ENCODE peak calls at places on chromosome 16, in nine cellular contexts. C is prostate gland, W is GM12878, A is SK-N-SH, G is HCT116, X is endothelial cell of umbilical vein, Y is GM23338, K is stomach, D is spleen. V is an unnamed sample.

GRCh38 chr16:19503461-19504075 is 18.3 kb downstream of the GDE1 start:
- DNase-seq in C (no peak), W (no peak), A (no peak), G (no peak), X (no peak), Y (no peak), K (no peak), D (no peak), V (no peak)

GRCh38 chr16:73298562-73298961 is 250.6 kb upstream of the ZFHX3 start:
- DNase-seq in C (no peak), W (no peak), A (no peak), G (no peak), X (no peak), Y (peak; percentile 80), K (no peak), D (no peak), V (no peak)

GRCh38 chr16:76796978-76797377 is 394.0 kb upstream of the MON1B start:
- DNase-seq in C (no peak), W (no peak), A (no peak), G (no peak), X (no peak), Y (no peak), K (no peak), D (no peak), V (no peak)

GRCh38 chr16:14308357-14308723 is 237.2 kb downstream of the MRTFB start:
- DNase-seq in C (no peak), W (no peak), A (no peak), G (no peak), X (no peak), Y (no peak), K (no peak), D (peak; percentile 25), V (no peak)

GRCh38 chr16:67940436-67941089 is 3.4 kb downstream of the LCAT start:
- DNase-seq in C (no peak), W (no peak), A (no peak), G (no peak), X (no peak), Y (no peak), K (no peak), D (no peak), V (no peak)

GRCh38 chr16:80144191-80144590 is 396.6 kb upstream of the DYNLRB2 start:
- DNase-seq in C (no peak), W (peak; percentile 72), A (no peak), G (no peak), X (no peak), Y (no peak), K (no peak), D (no peak), V (no peak)

GRCh38 chr16:88455610-88456355 is 2.7 kb downstream of the ZFPM1 start:
- DNase-seq in C (no peak), W (peak; percentile 81), A (peak; percentile 63), G (peak; percentile 56), X (peak; percentile 49), Y (peak; percentile 66), K (peak; percentile 49), D (peak; percentile 89), V (peak; percentile 26)

GRCh38 chr16:50942143-50942542 is 200.3 kb downstream of the CYLD start:
- DNase-seq in C (no peak), W (no peak), A (no peak), G (no peak), X (no peak), Y (peak; percentile 45), K (no peak), D (no peak), V (no peak)

GRCh38 chr16:20415541-20415940 is 6.2 kb downstream of the ACSM5 start:
- DNase-seq in C (no peak), W (no peak), A (no peak), G (no peak), X (no peak), Y (no peak), K (no peak), D (no peak), V (no peak)

DNA sequence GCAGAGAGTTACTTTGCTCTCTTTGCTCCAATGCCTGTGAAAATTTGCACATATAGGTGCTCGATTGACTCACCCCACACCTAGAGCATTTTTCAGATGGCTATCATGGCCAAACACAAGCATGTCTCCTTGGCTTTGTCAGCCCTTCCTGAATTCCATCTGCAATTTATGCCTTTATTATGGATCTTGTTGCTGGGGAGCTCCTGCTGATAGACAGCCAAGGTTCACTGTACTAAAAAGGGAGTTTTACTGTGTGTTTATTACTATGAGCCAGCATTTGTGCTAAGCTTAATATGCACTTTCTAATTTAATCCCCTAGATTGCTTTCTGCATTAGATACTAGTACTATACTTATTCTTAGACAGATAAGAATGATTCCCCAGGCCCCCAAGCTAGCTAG is 93.3 kb downstream of the TOX3 start:
- DNase-seq in C (no peak), W (no peak), A (no peak), G (no peak), X (no peak), Y (no peak), K (no peak), D (no peak), V (no peak)
- TF ChIP-seq POLR2AphosphoS5 in C (no peak), W (no peak), A (no peak), G (no peak), X (no peak), Y (no peak), K (no peak), D (no peak), V (no peak)

DNA sequence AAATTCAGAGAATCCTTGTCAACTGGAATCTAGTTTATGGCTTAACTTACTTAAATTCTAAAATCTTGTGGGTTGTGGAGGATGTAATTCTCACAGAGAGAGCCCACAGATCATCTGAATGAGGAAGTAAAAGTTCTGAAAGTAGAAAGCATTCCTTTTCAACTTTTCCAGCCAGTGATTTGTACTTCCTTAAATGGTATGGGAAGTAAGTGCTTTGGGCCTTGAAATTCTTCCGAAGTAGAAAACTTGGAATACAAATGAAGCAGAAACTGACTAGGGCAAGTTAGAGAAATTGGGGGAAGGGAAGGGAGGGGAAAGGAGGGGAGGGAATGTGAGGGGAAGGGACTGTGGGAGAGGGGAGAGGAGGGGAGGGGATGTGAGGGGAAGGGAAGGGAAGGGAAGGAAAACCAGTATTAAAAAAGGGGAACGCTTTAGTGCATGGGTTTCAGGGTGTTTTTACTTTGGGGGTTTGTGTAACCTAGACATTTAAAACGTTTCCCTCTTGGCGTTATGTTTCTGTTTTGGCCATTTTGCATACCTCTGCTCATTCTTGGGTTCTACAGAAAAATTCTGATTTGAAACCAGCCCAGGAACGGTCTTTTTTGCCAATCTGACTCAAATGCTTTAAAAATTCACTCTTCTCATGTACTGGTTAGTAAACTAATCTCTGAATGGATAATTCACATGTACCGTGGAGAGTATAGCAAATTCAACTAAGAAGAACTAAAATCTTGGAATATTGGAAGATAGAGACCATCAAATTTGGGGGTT is 15.5 kb upstream of the SNTB2 start:
- DNase-seq in C (no peak), W (no peak), A (no peak), G (no peak), X (no peak), Y (peak; percentile 66), K (no peak), D (no peak), V (no peak)
- H3K4me3 ChIP-seq in C (no peak overlapping the region), W (no peak overlapping the region), A (no peak overlapping the region), G (no peak overlapping the region), X (no peak overlapping the region), Y (no peak overlapping the region), K (no peak overlapping the region), D (no peak overlapping the region), V (no peak overlapping the region)

GRCh38 chr16:71916397-71916920 is 21.1 kb downstream of the IST1 start:
- DNase-seq in C (no peak), W (no peak), A (no peak), G (no peak), X (no peak), Y (no peak), K (no peak), D (no peak), V (no peak)

GRCh38 chr16:71912483-71912882 is 17.2 kb downstream of the IST1 start:
- DNase-seq in C (no peak), W (no peak), A (no peak), G (no peak), X (no peak), Y (no peak), K (no peak), D (no peak), V (no peak)

GRCh38 chr16:71915350-71915749 is 20.0 kb downstream of the IST1 start:
- DNase-seq in C (no peak), W (no peak), A (no peak), G (no peak), X (peak; percentile 73), Y (no peak), K (no peak), D (no peak), V (no peak)

GRCh38 chr16:71914802-71915201 is 19.5 kb downstream of the IST1 start:
- DNase-seq in C (no peak), W (no peak), A (no peak), G (no peak), X (no peak), Y (no peak), K (no peak), D (no peak), V (no peak)

GRCh38 chr16:71911121-71911520 is 15.8 kb downstream of the IST1 start:
- DNase-seq in C (no peak), W (no peak), A (no peak), G (no peak), X (no peak), Y (no peak), K (no peak), D (no peak), V (no peak)
- TF ChIP-seq POLR2AphosphoS5 in C (no peak), W (no peak), A (no peak), G (no peak), X (no peak), Y (no peak), K (no peak), D (no peak), V (no peak)

GRCh38 chr16:280552-280951 is at the start of gene ARHGDIG:
- DNase-seq in C (no peak), W (no peak), A (peak; percentile 86), G (no peak), X (no peak), Y (peak; percentile 54), K (no peak), D (no peak), V (no peak)
- H3K4me3 ChIP-seq in C (peak within 1 kb of the TSS; percentile 26), W (no peak within 1 kb of the TSS), A (peak within 1 kb of the TSS; percentile 50), G (no peak within 1 kb of the TSS), X (no peak within 1 kb of the TSS), Y (peak within 1 kb of the TSS; percentile 69), K (peak within 1 kb of the TSS; percentile 45), D (no peak within 1 kb of the TSS), V (no peak within 1 kb of the TSS)

GRCh38 chr16:78743556-78743955 is 644.1 kb downstream of the WWOX start:
- DNase-seq in C (no peak), W (no peak), A (no peak), G (no peak), X (no peak), Y (no peak), K (no peak), D (no peak), V (no peak)

GRCh38 chr16:78744796-78745464 is 645.5 kb downstream of the WWOX start:
- DNase-seq in C (peak; percentile 24), W (no peak), A (no peak), G (no peak), X (no peak), Y (no peak), K (no peak), D (no peak), V (no peak)

GRCh38 chr16:78744099-78744498 is 644.6 kb downstream of the WWOX start:
- DNase-seq in C (no peak), W (no peak), A (no peak), G (no peak), X (no peak), Y (no peak), K (no peak), D (no peak), V (no peak)

GRCh38 chr16:78740269-78740668 is 640.8 kb downstream of the WWOX start:
- DNase-seq in C (no peak), W (no peak), A (no peak), G (no peak), X (no peak), Y (no peak), K (no peak), D (no peak), V (no peak)

GRCh38 chr16:78742501-78743283 is 643.2 kb downstream of the WWOX start:
- DNase-seq in C (no peak), W (peak; percentile 83), A (no peak), G (no peak), X (no peak), Y (no peak), K (peak; percentile 42), D (peak; percentile 86), V (no peak)
- TF ChIP-seq POLR2AphosphoS5 in C (no peak), W (peak; percentile 56), A (no peak), G (no peak), X (no peak), Y (no peak), K (peak; percentile 67), D (peak; percentile 29), V (no peak)

V was measured in HL-60.